ENCODE peak calls at places on chromosomes 6 and 20, in five cellular contexts. U is GDM1, M is HT-29, H is H4, O is hepatic stellate cell. D is an unnamed sample.

GRCh38 chr6:162032620-162033019 is 694.9 kb downstream of the PRKN start:
- DNase-seq in U (no peak), M (no peak), H (no peak), O (no peak), D (peak; percentile 89)

GRCh38 chr20:49288784-49289696 is 11.2 kb upstream of the ZNFX1 start:
- DNase-seq in U (no peak), M (peak; percentile 99), H (no peak), O (no peak), D (no peak)

GRCh38 chr20:10671850-10672578 is 1.8 kb downstream of the JAG1 start:
- DNase-seq in U (no peak), M (peak; percentile 68), H (peak; percentile 45), O (no peak), D (no peak)

GRCh38 chr6:41519748-41520699 is 26.2 kb upstream of the FOXP4 start:
- DNase-seq in U (no peak), M (no peak), H (peak; percentile 66), O (no peak), D (no peak)

GRCh38 chr6:71268710-71269437 is 19.7 kb upstream of the OGFRL1 start:
- DNase-seq in U (peak; percentile 45), M (no peak), H (no peak), O (no peak), D (no peak)

GRCh38 chr6:90184334-90185298 is 112.0 kb downstream of the BACH2 start:
- DNase-seq in U (no peak), M (peak; percentile 17), H (peak; percentile 42), O (no peak), D (peak; percentile 87)

GRCh38 chr6:44441091-44441855 is 53.8 kb downstream of the CDC5L start:
- DNase-seq in U (no peak), M (no peak), H (no peak), O (no peak), D (no peak)

GRCh38 chr6:82783587-82784253 is 281.9 kb downstream of the UBE3D start:
- DNase-seq in U (no peak), M (peak; percentile 12), H (no peak), O (no peak), D (peak; percentile 3)

GRCh38 chr20:48536206-48536605 is 291.6 kb downstream of the PREX1 start:
- DNase-seq in U (no peak), M (no peak), H (no peak), O (no peak), D (no peak)

GRCh38 chr20:53647286-53647821 is 53.7 kb upstream of the ZNF217 start:
- DNase-seq in U (no peak), M (no peak), H (no peak), O (no peak), D (no peak)

GRCh38 chr6:43944908-43945777 is 175.1 kb downstream of the VEGFA start:
- DNase-seq in U (no peak), M (no peak), H (no peak), O (peak; percentile 62), D (peak; percentile 73)

GRCh38 chr6:33963351-33963750 is 159.5 kb upstream of the MLN start:
- DNase-seq in U (no peak), M (no peak), H (no peak), O (no peak), D (no peak)

GRCh38 chr20:20546402-20546801 is 166.0 kb downstream of the RALGAPA2 start:
- DNase-seq in U (no peak), M (no peak), H (no peak), O (no peak), D (no peak)

GRCh38 chr20:3330046-3330741 is 77.3 kb downstream of the DNAAF9 start:
- DNase-seq in U (no peak), M (no peak), H (no peak), O (no peak), D (no peak)

D was measured in renal cortical epithelial cell.